ENCODE peak calls at places on chromosome 2, in seven cellular contexts. O, S, J, T, M, P and R are unnamed samples.

GRCh38 chr2:178579006-178579405 is 98.7 kb downstream of the PLEKHA3 start:
- DNase-seq in O (no peak), S (no peak), J (no peak), T (no peak), M (no peak), P (peak; percentile 66), R (peak; percentile 87)

GRCh38 chr2:188474316-188474715 is 182.6 kb downstream of the GULP1 start:
- DNase-seq in O (no peak), S (no peak), J (no peak), T (no peak), M (no peak), P (no peak), R (peak; percentile 3)

GRCh38 chr2:151802315-151802714 is 25.9 kb downstream of the ARL5A start:
- DNase-seq in O (no peak), S (no peak), J (no peak), T (no peak), M (no peak), P (no peak), R (no peak)

GRCh38 chr2:25558262-25558661 is 115.1 kb downstream of the DTNB start:
- DNase-seq in O (no peak), S (no peak), J (no peak), T (peak; percentile 35), M (no peak), P (peak; percentile 86), R (peak; percentile 62)

GRCh38 chr2:235723811-235724465 is 230.1 kb downstream of the AGAP1 start:
- DNase-seq in O (no peak), S (no peak), J (no peak), T (no peak), M (no peak), P (no peak), R (no peak)

GRCh38 chr2:75071766-75072165 is 113.3 kb downstream of the POLE4 start:
- DNase-seq in O (no peak), S (peak; percentile 82), J (no peak), T (no peak), M (no peak), P (no peak), R (no peak)

GRCh38 chr2:185373226-185373625 is 365.4 kb upstream of the FSIP2 start:
- DNase-seq in O (no peak), S (no peak), J (no peak), T (no peak), M (no peak), P (peak; percentile 61), R (no peak)

GRCh38 chr2:221517362-221518121 is 54.6 kb downstream of the EPHA4 start:
- DNase-seq in O (no peak), S (no peak), J (no peak), T (peak; percentile 37), M (no peak), P (peak; percentile 70), R (peak; percentile 91)

GRCh38 chr2:205934443-205934842 is 151.5 kb downstream of the INO80D start:
- DNase-seq in O (no peak), S (no peak), J (no peak), T (no peak), M (no peak), P (peak; percentile 28), R (peak; percentile 33)

GRCh38 chr2:42835577-42836371 is 43.4 kb upstream of the HAAO start:
- DNase-seq in O (no peak), S (no peak), J (no peak), T (peak; percentile 99), M (no peak), P (peak; percentile 97), R (peak; percentile 94)

GRCh38 chr2:173963323-173963816 is 1.8 kb downstream of the SP3 start:
- DNase-seq in O (no peak), S (peak; percentile 49), J (no peak), T (no peak), M (peak; percentile 41), P (peak; percentile 83), R (peak; percentile 63)

GRCh38 chr2:66269166-66269565 is 165.8 kb upstream of the MEIS1 start:
- DNase-seq in O (no peak), S (no peak), J (no peak), T (no peak), M (no peak), P (no peak), R (no peak)

GRCh38 chr2:135563793-135564192 is 32.5 kb downstream of the R3HDM1 start:
- DNase-seq in O (no peak), S (no peak), J (no peak), T (no peak), M (no peak), P (peak; percentile 71), R (peak; percentile 36)

GRCh38 chr2:26848336-26849055 is 564 bp downstream of the DPYSL5 start:
- DNase-seq in O (peak; percentile 64), S (peak; percentile 40), J (peak; percentile 63), T (no peak), M (peak; percentile 47), P (peak; percentile 21), R (no peak)

GRCh38 chr2:189933911-189934399 is 128.6 kb downstream of the MSTN start:
- DNase-seq in O (no peak), S (no peak), J (no peak), T (peak; percentile 78), M (no peak), P (peak; percentile 96), R (peak; percentile 80)

GRCh38 chr2:199972088-199972626 is 16.8 kb downstream of the MAIP1 start:
- DNase-seq in O (no peak), S (no peak), J (no peak), T (no peak), M (no peak), P (no peak), R (no peak)

GRCh38 chr2:9708683-9709538 is 78.1 kb upstream of the YWHAQ start:
- DNase-seq in O (no peak), S (no peak), J (no peak), T (no peak), M (no peak), P (no peak), R (no peak)

GRCh38 chr2:217820904-217821303 is 181.9 kb downstream of the TNS1 start:
- DNase-seq in O (no peak), S (no peak), J (no peak), T (no peak), M (no peak), P (no peak), R (no peak)

GRCh38 chr2:180307096-180307495 is 300.0 kb upstream of the CWC22 start:
- DNase-seq in O (no peak), S (no peak), J (no peak), T (no peak), M (no peak), P (no peak), R (no peak)

GRCh38 chr2:191217580-191217979 is 27.6 kb upstream of the MYO1B start:
- DNase-seq in O (peak; percentile 23), S (no peak), J (no peak), T (no peak), M (no peak), P (peak; percentile 82), R (peak; percentile 93)

GRCh38 chr2:35428548-35428947 is 927.0 kb upstream of the CRIM1 start:
- DNase-seq in O (peak; percentile 58), S (peak; percentile 14), J (peak; percentile 56), T (no peak), M (no peak), P (peak; percentile 11), R (peak; percentile 48)

GRCh38 chr2:41966431-41966893 is 81.4 kb upstream of the PKDCC start:
- DNase-seq in O (no peak), S (no peak), J (peak; percentile 89), T (peak; percentile 94), M (no peak), P (peak; percentile 91), R (peak; percentile 96)

GRCh38 chr2:196291418-196291817 is 120.0 kb upstream of the STK17B start:
- DNase-seq in O (no peak), S (no peak), J (no peak), T (no peak), M (no peak), P (no peak), R (peak; percentile 89)

GRCh38 chr2:110679865-110680264 is 2.0 kb upstream of the BUB1 start:
- DNase-seq in O (no peak), S (no peak), J (no peak), T (no peak), M (no peak), P (no peak), R (no peak)

GRCh38 chr2:138503652-138504051 is 2.1 kb downstream of the SPOPL start:
- DNase-seq in O (no peak), S (no peak), J (no peak), T (no peak), M (no peak), P (no peak), R (peak; percentile 9)